ENCODE peak calls at places on chromosomes 2 and 18, in six cellular contexts. K is MM.1S; M is dorsolateral prefrontal cortex; F is endodermal cell; J is CD4-positive, alpha-beta memory T cell; A is CD8-positive, alpha-beta memory T cell. N is an unnamed sample.

GRCh38 chr2:163182764-163183354 is 344.3 kb upstream of the KCNH7 start:
- DNase-seq in A (no peak), M (no peak), J (no peak), K (peak; percentile 33), F (no peak), N (peak; percentile 44)

GRCh38 chr2:109555346-109555900 is 58.3 kb downstream of the SEPTIN10 start:
- DNase-seq in F (no peak), J (no peak), M (no peak), K (no peak), A (no peak), N (no peak)

GRCh38 chr2:67938053-67938452 is 124.8 kb downstream of the C1D start:
- DNase-seq in A (no peak), K (no peak), J (no peak), M (no peak), F (no peak), N (no peak)

GRCh38 chr2:165238295-165238694 is 919 bp upstream of the SCN2A start:
- DNase-seq in F (peak; percentile 47), J (no peak), M (no peak), A (no peak), K (peak; percentile 30), N (peak; percentile 75)

GRCh38 chr2:179272406-179273192 is 8.0 kb upstream of the SESTD1 start:
- DNase-seq in J (no peak), F (no peak), A (no peak), K (no peak), M (no peak), N (peak; percentile 5)

GRCh38 chr2:190717764-190718651 is 69.1 kb downstream of the NAB1 start:
- DNase-seq in M (no peak), J (no peak), K (no peak), F (no peak), A (no peak), N (no peak)

GRCh38 chr2:61460168-61460567 is 10.7 kb downstream of the USP34 start:
- DNase-seq in M (no peak), F (peak; percentile 14), K (no peak), A (no peak), J (no peak), N (peak; percentile 80)

GRCh38 chr2:58039170-58039611 is 7.4 kb upstream of the VRK2 start:
- DNase-seq in J (no peak), K (peak; percentile 20), A (no peak), F (no peak), M (no peak), N (peak; percentile 64)

GRCh38 chr2:184261331-184261730 is 337.0 kb upstream of the ZNF804A start:
- DNase-seq in M (no peak), A (no peak), J (no peak), F (no peak), K (no peak), N (no peak)

DNA sequence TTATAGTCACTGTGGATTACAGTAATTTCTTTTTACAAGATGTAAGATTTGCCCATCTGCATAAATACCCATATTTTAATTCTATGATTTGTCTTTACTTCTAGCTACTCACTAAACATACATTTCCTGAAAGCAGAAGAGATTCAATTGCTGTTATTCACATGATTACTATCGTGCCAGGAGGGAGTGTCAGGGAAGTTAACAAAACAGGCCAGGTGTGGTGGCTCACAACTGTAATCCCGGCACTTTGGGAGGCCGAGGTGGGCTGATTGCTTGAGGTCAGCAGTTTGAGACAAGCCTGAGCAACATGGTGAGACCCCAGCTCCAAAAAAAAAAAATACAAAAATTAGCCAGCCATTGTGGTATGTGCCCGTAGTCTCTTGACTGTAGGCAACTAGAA is 33.8 kb downstream of the PRKCE start:
- DNase-seq in K (no peak), A (no peak), J (no peak), F (no peak), M (no peak), N (no peak)
- H3K27ac ChIP-seq in K (no peak overlapping the region), A (no peak overlapping the region), J (no peak overlapping the region), F (no peak overlapping the region), M (no peak overlapping the region), N (no peak overlapping the region)

DNA sequence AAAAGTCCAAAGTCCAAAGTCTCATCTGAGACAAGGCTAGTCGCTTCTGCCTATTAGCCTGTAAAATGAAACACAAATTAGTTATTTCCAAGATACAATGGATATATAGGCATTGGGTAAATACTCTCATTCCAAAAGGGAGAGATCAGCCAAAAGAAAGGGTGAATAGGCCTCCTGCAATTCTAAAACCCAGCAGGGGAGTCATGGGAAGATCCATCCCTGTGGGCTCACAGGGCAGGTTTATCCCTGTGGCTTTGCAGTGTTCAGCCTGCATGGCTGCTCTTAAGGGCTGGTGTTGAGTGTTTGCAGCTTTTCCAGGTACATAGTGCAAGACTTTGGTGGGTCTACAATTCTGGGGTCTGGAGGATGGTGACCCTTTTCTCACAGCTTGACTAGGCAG is 21.1 kb upstream of the SLC14A1 start:
- DNase-seq in F (peak; percentile 15), A (no peak), J (no peak), K (no peak), M (no peak), N (no peak)
- H3K27ac ChIP-seq in F (no peak overlapping the region), A (no peak overlapping the region), J (no peak overlapping the region), K (no peak overlapping the region), M (no peak overlapping the region), N (no peak overlapping the region)

GRCh38 chr18:45365835-45366234 is 249.4 kb upstream of the SLC14A2 start:
- DNase-seq in F (no peak), A (no peak), M (no peak), K (no peak), J (no peak), N (no peak)

GRCh38 chr18:45373286-45373880 is 241.9 kb upstream of the SLC14A2 start:
- DNase-seq in M (no peak), F (no peak), A (no peak), J (no peak), K (no peak), N (no peak)

GRCh38 chr18:45374878-45375630 is 240.2 kb upstream of the SLC14A2 start:
- DNase-seq in F (no peak), J (no peak), K (no peak), M (no peak), A (no peak), N (no peak)

DNA sequence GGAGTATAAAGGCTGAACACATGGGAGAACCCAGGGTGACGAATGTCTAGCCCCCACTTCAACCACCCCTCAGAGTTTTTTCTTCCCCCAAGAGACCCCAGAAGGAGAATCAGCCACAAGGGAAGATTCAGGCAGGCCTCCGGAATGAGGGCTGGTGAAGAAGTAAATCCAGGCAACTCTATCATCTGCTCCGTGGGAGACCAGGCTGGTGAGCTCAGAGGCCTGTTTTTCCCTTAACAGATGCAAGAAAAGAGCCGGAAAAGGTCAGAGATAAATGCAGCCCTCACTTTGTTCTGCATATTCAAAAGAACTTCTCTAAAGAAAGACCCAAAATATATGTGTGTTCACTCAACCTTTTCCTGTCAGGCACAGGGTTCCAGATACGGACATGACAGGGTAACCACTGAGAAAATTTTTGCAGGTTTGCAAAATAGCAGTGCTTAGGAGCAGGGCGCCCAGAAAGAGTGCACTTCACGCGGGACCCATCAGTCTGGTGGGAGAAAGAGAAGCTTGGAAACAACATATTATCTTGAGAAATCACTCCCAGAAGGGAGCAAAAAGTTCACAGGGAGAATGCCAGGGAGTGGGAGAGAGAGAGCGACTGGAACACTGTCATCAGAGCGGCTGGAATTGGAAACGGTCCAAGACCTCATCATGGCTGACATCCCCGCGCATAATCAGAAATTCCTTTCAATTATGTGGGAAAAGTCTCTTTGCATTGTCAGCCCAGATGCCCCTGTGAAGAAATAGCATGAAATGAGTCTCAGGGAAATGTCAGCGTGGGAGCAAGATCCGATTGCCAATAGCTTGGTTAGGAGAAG is 244.9 kb upstream of the SLC14A2 start:
- DNase-seq in F (peak; percentile 57), A (no peak), J (no peak), K (no peak), M (no peak), N (no peak)
- H3K27ac ChIP-seq in F (peak overlapping the region; percentile 96), A (no peak overlapping the region), J (no peak overlapping the region), K (no peak overlapping the region), M (no peak overlapping the region), N (no peak overlapping the region)

DNA sequence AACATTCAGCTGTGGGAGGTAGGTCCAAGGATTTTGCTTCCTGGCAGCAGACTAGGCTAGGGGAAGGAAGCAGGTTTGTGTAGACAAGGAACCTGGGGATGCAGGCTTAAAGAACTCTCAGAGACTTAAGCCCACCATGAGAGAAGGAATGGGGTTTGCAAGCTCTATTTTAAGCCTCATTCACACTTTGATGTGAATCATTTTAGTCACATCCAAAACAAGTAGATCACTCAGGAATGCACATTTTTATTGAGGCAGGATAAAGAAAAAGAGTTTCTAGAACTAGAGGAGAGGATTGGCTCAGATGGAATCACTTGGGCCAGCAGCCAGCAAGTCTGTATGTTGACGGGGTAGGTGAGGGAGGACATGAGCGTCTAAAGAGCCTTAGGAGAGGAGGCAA is 3.3 kb upstream of the NAPG start:
- DNase-seq in K (no peak), J (peak; percentile 31), M (no peak), F (no peak), A (no peak), N (no peak)
- H3K27ac ChIP-seq in K (no peak overlapping the region), J (no peak overlapping the region), M (peak overlapping the region; percentile 47), F (no peak overlapping the region), A (no peak overlapping the region), N (no peak overlapping the region)

GRCh38 chr18:7548721-7549120 is 18.4 kb upstream of the PTPRM start:
- DNase-seq in J (no peak), A (no peak), K (no peak), M (no peak), F (no peak), N (no peak)

GRCh38 chr18:7548226-7548625 is 18.9 kb upstream of the PTPRM start:
- DNase-seq in A (no peak), K (no peak), M (no peak), F (no peak), J (no peak), N (no peak)

GRCh38 chr18:7541835-7542234 is 25.3 kb upstream of the PTPRM start:
- DNase-seq in F (peak; percentile 50), K (no peak), A (no peak), J (no peak), M (no peak), N (no peak)

DNA sequence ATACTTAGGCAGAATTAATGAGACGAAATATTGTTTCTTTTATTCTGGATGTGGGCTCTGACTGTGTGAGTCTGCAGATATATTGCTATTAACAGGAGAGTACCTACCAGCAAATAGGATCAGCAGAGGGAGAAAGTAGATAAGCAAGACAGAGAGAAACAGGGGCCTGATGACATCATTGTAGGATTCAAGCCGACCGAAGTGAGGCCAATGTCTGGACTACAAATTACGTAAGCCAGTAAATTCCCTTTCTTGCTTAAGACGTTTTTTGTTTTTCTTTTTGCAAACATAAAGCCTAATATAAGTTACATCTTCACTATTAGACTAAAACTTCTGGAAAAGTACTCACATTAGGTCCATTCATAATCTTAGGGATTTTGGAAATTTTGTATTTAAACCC is 21.4 kb upstream of the PTPRM start:
- DNase-seq in K (no peak), J (no peak), A (no peak), F (no peak), M (no peak), N (peak; percentile 75)
- H3K27ac ChIP-seq in K (no peak overlapping the region), J (no peak overlapping the region), A (no peak overlapping the region), F (no peak overlapping the region), M (no peak overlapping the region), N (no peak overlapping the region)